ENCODE peak calls at places on chromosomes 7 and 10, in six cellular contexts. Q is NCI-H774, F is iPS DF 19.7, D is GM12891, P is sciatic nerve, G is neural crest cell. Z is an unnamed sample.

GRCh38 chr7:115941703-115942268 is 88.8 kb downstream of the TFEC start:
- DNase-seq in Q (no peak), F (no peak), D (no peak), P (no peak), G (no peak), Z (no peak)

GRCh38 chr10:16732376-16732775 is 84.8 kb downstream of the RSU1 start:
- DNase-seq in Q (no peak), F (no peak), D (no peak), P (no peak), G (no peak), Z (no peak)

GRCh38 chr10:93554760-93555432 is 11.6 kb upstream of the FFAR4 start:
- DNase-seq in Q (peak), F (no peak), D (no peak), P (peak), G (peak), Z (peak)

GRCh38 chr10:83991986-83992753 is 147.1 kb upstream of the GHITM start:
- DNase-seq in Q (no peak), F (peak), D (no peak), P (no peak), G (peak), Z (no peak)

GRCh38 chr10:22630229-22631174 is 83.9 kb downstream of the PIP4K2A start:
- DNase-seq in Q (no peak), F (no peak), D (peak), P (no peak), G (no peak), Z (no peak)

GRCh38 chr7:141704112-141704511 is 2.1 kb upstream of the DENND11 start:
- DNase-seq in Q (no peak), F (no peak), D (no peak), P (no peak), G (no peak), Z (no peak)

GRCh38 chr7:127512587-127512986 is 72.8 kb downstream of the GCC1 start:
- DNase-seq in Q (no peak), F (no peak), D (no peak), P (no peak), G (no peak), Z (no peak)

GRCh38 chr10:2873769-2874168 is 193.6 kb upstream of the PFKP start:
- DNase-seq in Q (no peak), F (no peak), D (no peak), P (no peak), G (no peak), Z (no peak)

GRCh38 chr10:47058961-47059391 is 147.7 kb downstream of the PTPN20 start:
- DNase-seq in Q (no peak), F (no peak), D (no peak), P (no peak), G (no peak), Z (no peak)

GRCh38 chr10:110822708-110823291 is 48.9 kb upstream of the PDCD4 start:
- DNase-seq in Q (no peak), F (peak), D (no peak), P (no peak), G (no peak), Z (no peak)

GRCh38 chr10:70578371-70578947 is 24.1 kb downstream of the PRF1 start:
- DNase-seq in Q (no peak), F (no peak), D (no peak), P (no peak), G (no peak), Z (no peak)

GRCh38 chr10:105855791-105856190 is 1214.7 kb downstream of the SORCS3 start:
- DNase-seq in Q (no peak), F (no peak), D (no peak), P (no peak), G (no peak), Z (no peak)

GRCh38 chr7:116692599-116693308 is 20.8 kb downstream of the MET start:
- DNase-seq in Q (no peak), F (no peak), D (no peak), P (no peak), G (no peak), Z (no peak)

GRCh38 chr10:16381083-16381482 is 55.7 kb upstream of the PTER start:
- DNase-seq in Q (no peak), F (no peak), D (no peak), P (no peak), G (no peak), Z (no peak)

GRCh38 chr7:5396542-5396941 is 27.1 kb downstream of the TNRC18 start:
- DNase-seq in Q (no peak), F (no peak), D (peak), P (no peak), G (no peak), Z (peak)

GRCh38 chr7:85685901-85686300 is 499.0 kb upstream of the SEMA3D start:
- DNase-seq in Q (no peak), F (no peak), D (no peak), P (no peak), G (no peak), Z (no peak)

GRCh38 chr7:20407585-20408466 is 77.1 kb downstream of the ITGB8 start:
- DNase-seq in Q (peak), F (no peak), D (no peak), P (peak), G (no peak), Z (no peak)

GRCh38 chr7:102469972-102470825 is 5.4 kb downstream of the LRWD1 start:
- DNase-seq in Q (no peak), F (no peak), D (no peak), P (peak), G (no peak), Z (no peak)

GRCh38 chr10:22244855-22245254 is 27.0 kb upstream of the EBLN1 start:
- DNase-seq in Q (no peak), F (no peak), D (no peak), P (no peak), G (no peak), Z (no peak)

GRCh38 chr7:155840909-155841308 is 28.6 kb upstream of the SHH start:
- DNase-seq in Q (no peak), F (no peak), D (no peak), P (peak), G (no peak), Z (no peak)

GRCh38 chr7:81339946-81340345 is 421.1 kb upstream of the SEMA3C start:
- DNase-seq in Q (no peak), F (no peak), D (no peak), P (no peak), G (no peak), Z (no peak)

GRCh38 chr7:130458256-130458655 is 17.4 kb upstream of the CEP41 start:
- DNase-seq in Q (no peak), F (no peak), D (no peak), P (no peak), G (no peak), Z (no peak)

GRCh38 chr10:42976353-42977031 is 100.4 kb upstream of the RET start:
- DNase-seq in Q (no peak), F (no peak), D (no peak), P (no peak), G (no peak), Z (no peak)

GRCh38 chr7:157010588-157011332 is at the start of gene MNX1:
- DNase-seq in Q (peak), F (no peak), D (peak), P (no peak), G (peak), Z (peak)

Z was measured in GM12892.